ENCODE peak calls at places on chromosomes 6 and 20, in five cellular contexts. Q is GM12878, Y is HepG2, V is H1, I is K562. K is an unnamed sample.

GRCh38 chr20:42406826-42407225 is 782.9 kb downstream of the PTPRT start:
- DNase-seq in Q (no peak), Y (no peak), V (no peak), I (no peak), K (no peak)

GRCh38 chr6:45697605-45698004 is 318.1 kb downstream of the CLIC5 start:
- DNase-seq in V (no peak), Q (no peak), Y (no peak), I (no peak), K (no peak)

GRCh38 chr20:44942264-44942973 is 17.8 kb downstream of the TOMM34 start:
- DNase-seq in I (no peak), V (no peak), Q (no peak), Y (peak), K (peak)

GRCh38 chr20:57501461-57502330 is 23.2 kb downstream of the CTCFL start:
- DNase-seq in I (no peak), Y (no peak), Q (no peak), V (no peak), K (no peak)

GRCh38 chr6:50829898-50830439 is 11.3 kb downstream of the TFAP2B start:
- DNase-seq in I (no peak), V (no peak), Y (no peak), Q (no peak), K (no peak)

GRCh38 chr6:121885399-121886152 is 450.1 kb downstream of the GJA1 start:
- DNase-seq in V (no peak), Y (peak), Q (no peak), I (no peak), K (no peak)

GRCh38 chr6:52157301-52157930 is 28.8 kb upstream of the IL17A start:
- DNase-seq in V (no peak), Y (no peak), Q (peak), I (no peak), K (no peak)

GRCh38 chr20:37749620-37750403 is 56.0 kb downstream of the CTNNBL1 start:
- DNase-seq in V (no peak), Y (no peak), I (no peak), Q (no peak), K (no peak)

GRCh38 chr20:833121-833449 is 430 bp upstream of the FAM110A start:
- DNase-seq in Y (no peak), I (no peak), Q (no peak), V (no peak), K (no peak)

GRCh38 chr6:53284901-53285300 is 63.8 kb downstream of the ELOVL5 start:
- DNase-seq in Q (no peak), V (no peak), Y (no peak), I (no peak), K (no peak)

GRCh38 chr6:15036690-15037245 is 209.1 kb upstream of the JARID2 start:
- DNase-seq in Q (no peak), Y (peak), V (peak), I (peak), K (peak)

GRCh38 chr6:127146935-127147334 is 28.5 kb downstream of the RSPO3 start:
- DNase-seq in Y (no peak), V (no peak), I (no peak), Q (no peak), K (peak)

GRCh38 chr20:58542411-58543095 is 27.4 kb upstream of the APCDD1L start:
- DNase-seq in I (peak), Q (no peak), Y (no peak), V (peak), K (no peak)

GRCh38 chr20:11051146-11051545 is 377.3 kb upstream of the JAG1 start:
- DNase-seq in I (no peak), Y (no peak), V (no peak), Q (no peak), K (no peak)

GRCh38 chr6:53465732-53466131 is 79.2 kb downstream of the GCLC start:
- DNase-seq in V (no peak), I (no peak), Q (no peak), Y (peak), K (no peak)

GRCh38 chr20:6882911-6883310 is 115.4 kb downstream of the BMP2 start:
- DNase-seq in Q (no peak), Y (no peak), I (no peak), V (no peak), K (no peak)

GRCh38 chr6:169070506-169071176 is 183.0 kb downstream of the THBS2 start:
- DNase-seq in I (no peak), Q (no peak), Y (peak), V (no peak), K (no peak)

GRCh38 chr6:131950767-131951575 is at the start of gene CCN2:
- DNase-seq in Q (no peak), Y (peak), V (peak), I (no peak), K (peak)

GRCh38 chr20:23234311-23235078 is 116.1 kb upstream of the NXT1 start:
- DNase-seq in Y (no peak), I (no peak), Q (no peak), V (no peak), K (no peak)

GRCh38 chr6:42791706-42792320 is 10.0 kb downstream of the BICRAL start:
- DNase-seq in Q (no peak), I (no peak), Y (no peak), V (no peak), K (no peak)

GRCh38 chr6:53326372-53327016 is 22.3 kb downstream of the ELOVL5 start:
- DNase-seq in Y (no peak), Q (no peak), I (no peak), V (no peak), K (no peak)

GRCh38 chr20:19986419-19986818 is 30.7 kb upstream of the NAA20 start:
- DNase-seq in Q (no peak), Y (no peak), I (no peak), V (no peak), K (no peak)

GRCh38 chr6:40577672-40578071 is 9.5 kb downstream of the LRFN2 start:
- DNase-seq in Y (no peak), I (no peak), V (no peak), Q (no peak), K (no peak)

GRCh38 chr6:124881898-124882579 is 80.2 kb upstream of the RNF217 start:
- DNase-seq in I (no peak), V (no peak), Y (no peak), Q (no peak), K (no peak)

GRCh38 chr20:20477444-20478041 is 109.6 kb downstream of the INSM1 start:
- DNase-seq in Q (no peak), V (no peak), Y (no peak), I (no peak), K (no peak)

GRCh38 chr6:80449756-80450155 is 343.3 kb downstream of the BCKDHB start:
- DNase-seq in Y (no peak), V (no peak), I (no peak), Q (no peak), K (no peak)

GRCh38 chr6:158773581-158774449 is 45.4 kb downstream of the EZR start:
- DNase-seq in V (no peak), I (no peak), Q (no peak), Y (no peak), K (no peak)

GRCh38 chr6:7421066-7421465 is 31.5 kb downstream of the RIOK1 start:
- DNase-seq in Y (no peak), I (no peak), Q (no peak), V (no peak), K (no peak)

GRCh38 chr20:44187763-44188709 is 1.0 kb upstream of the JPH2 start:
- DNase-seq in V (peak), Q (no peak), I (no peak), Y (no peak), K (no peak)

GRCh38 chr20:50292324-50293243 is 102.0 kb downstream of the CEBPB start:
- DNase-seq in V (no peak), I (peak), Q (no peak), Y (peak), K (peak)

GRCh38 chr20:8589956-8590355 is 457.9 kb downstream of the PLCB1 start:
- DNase-seq in I (no peak), V (no peak), Q (no peak), Y (no peak), K (no peak)
- TF ChIP-seq USF2 in I (no peak), V (no peak), Q (no peak), Y (no peak), K (no peak)

GRCh38 chr20:32829291-32830005 is 9.7 kb downstream of the MAPRE1 start:
- DNase-seq in Y (no peak), V (no peak), Q (no peak), I (no peak), K (no peak)
- TF ChIP-seq ATF3 in Y (no peak), V (no peak), Q (no peak), I (no peak), K (no peak)

GRCh38 chr6:82208914-82209313 is 38.6 kb downstream of the IBTK start:
- DNase-seq in Q (no peak), V (no peak), I (no peak), Y (no peak), K (no peak)

GRCh38 chr6:82211326-82211725 is 36.2 kb downstream of the IBTK start:
- DNase-seq in V (no peak), Q (no peak), I (no peak), Y (no peak), K (no peak)

GRCh38 chr6:82204010-82204409 is 43.5 kb downstream of the IBTK start:
- DNase-seq in I (no peak), Y (no peak), V (no peak), Q (no peak), K (no peak)

DNA sequence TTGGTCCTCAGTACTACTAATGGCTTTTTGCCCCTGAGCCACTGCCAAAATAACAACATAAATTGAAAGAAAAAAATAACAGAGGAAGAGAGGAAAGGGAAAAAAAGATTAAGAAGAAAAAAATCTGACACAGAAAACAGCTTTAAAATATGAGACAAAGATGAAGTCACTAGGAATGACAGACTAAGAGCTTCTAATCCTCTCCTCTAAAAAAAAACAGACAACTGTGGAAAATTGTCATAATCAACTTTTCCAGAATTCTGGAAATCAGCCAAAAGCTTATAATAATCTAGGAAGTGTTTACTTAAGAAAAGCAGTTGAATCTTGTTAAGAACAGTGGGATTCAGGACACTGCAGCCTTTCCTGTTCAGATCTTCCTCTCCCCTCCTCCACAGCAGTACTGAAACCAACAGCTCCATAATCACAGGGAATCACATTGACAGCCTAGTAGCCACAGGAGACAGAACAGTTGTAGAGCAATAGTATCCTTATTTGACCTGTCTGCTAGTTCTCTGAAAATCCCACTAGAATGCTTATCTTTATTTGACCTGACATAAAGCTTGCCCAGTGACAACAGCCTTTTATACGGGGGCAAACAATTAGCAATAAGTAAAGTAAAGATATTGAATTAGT is 41.6 kb downstream of the IBTK start:
- DNase-seq in V (no peak), Q (no peak), I (peak), Y (peak), K (no peak)
- TF ChIP-seq USF2 in V (no peak), Q (no peak), I (no peak), Y (no peak), K (no peak)

GRCh38 chr6:157528931-157529653 is 148.1 kb downstream of the ZDHHC14 start:
- DNase-seq in I (no peak), Q (no peak), Y (peak), V (no peak), K (no peak)

GRCh38 chr6:157525918-157526425 is 145.0 kb downstream of the ZDHHC14 start:
- DNase-seq in I (no peak), Q (no peak), Y (no peak), V (no peak), K (no peak)

GRCh38 chr6:157525292-157525889 is 144.4 kb downstream of the ZDHHC14 start:
- DNase-seq in Q (no peak), I (no peak), Y (no peak), V (no peak), K (no peak)

GRCh38 chr6:157529654-157530039 is 148.7 kb downstream of the ZDHHC14 start:
- DNase-seq in Y (no peak), I (no peak), V (no peak), Q (no peak), K (no peak)

GRCh38 chr6:157527471-157527907 is 146.5 kb downstream of the ZDHHC14 start:
- DNase-seq in V (no peak), Y (no peak), I (no peak), Q (peak), K (no peak)
- TF ChIP-seq ATF3 in V (no peak), Y (no peak), I (no peak), Q (no peak), K (no peak)

DNA sequence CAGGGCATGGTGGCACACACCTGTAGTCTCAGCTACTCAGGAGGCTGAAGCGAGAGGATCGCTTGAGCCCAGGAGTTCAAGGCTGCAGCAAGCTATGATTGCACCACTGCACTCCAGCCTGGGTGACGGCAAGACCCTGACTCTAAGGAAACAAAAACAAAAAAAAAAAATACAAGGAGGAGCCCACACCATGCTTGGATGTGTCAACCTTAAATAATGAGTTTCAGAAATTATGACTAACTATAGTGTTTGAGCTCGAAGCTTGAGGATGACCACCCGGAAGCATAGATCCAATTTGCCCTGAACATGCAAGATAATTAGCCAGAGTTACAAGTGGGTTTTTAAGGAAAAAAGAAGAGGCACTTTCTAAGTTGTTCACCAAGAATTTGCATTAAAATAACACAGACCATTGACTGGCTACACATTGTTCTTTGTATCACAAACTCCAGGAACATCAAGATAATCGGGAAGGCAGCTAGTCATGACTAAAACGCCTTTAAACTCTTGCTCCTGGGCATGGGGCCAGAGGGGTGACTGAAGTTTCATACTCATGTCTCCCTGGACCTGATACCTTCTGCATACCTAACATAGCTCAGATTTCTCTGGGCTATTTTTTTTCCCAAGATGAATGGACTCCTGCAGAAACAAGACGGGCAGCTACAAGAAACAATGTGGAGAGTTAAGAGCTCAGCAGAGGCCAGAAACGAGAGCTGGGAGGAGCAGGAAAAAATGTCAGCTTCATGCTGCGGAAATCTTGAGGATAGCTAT is 289.6 kb downstream of the PREX1 start:
- DNase-seq in Q (no peak), I (no peak), V (no peak), Y (peak), K (no peak)
- TF ChIP-seq USF2 in Q (no peak), I (no peak), V (no peak), Y (no peak), K (no peak)

GRCh38 chr6:102028173-102028572 is 634.7 kb downstream of the GRIK2 start:
- DNase-seq in V (no peak), I (no peak), Y (no peak), Q (no peak), K (no peak)
- TF ChIP-seq ATF3 in V (no peak), I (no peak), Y (no peak), Q (no peak), K (no peak)

GRCh38 chr20:4320284-4320683 is 304.9 kb upstream of the RNF24 start:
- DNase-seq in V (no peak), Y (no peak), Q (no peak), I (no peak), K (no peak)
- TF ChIP-seq USF2 in V (no peak), Y (no peak), Q (no peak), I (no peak), K (no peak)

DNA sequence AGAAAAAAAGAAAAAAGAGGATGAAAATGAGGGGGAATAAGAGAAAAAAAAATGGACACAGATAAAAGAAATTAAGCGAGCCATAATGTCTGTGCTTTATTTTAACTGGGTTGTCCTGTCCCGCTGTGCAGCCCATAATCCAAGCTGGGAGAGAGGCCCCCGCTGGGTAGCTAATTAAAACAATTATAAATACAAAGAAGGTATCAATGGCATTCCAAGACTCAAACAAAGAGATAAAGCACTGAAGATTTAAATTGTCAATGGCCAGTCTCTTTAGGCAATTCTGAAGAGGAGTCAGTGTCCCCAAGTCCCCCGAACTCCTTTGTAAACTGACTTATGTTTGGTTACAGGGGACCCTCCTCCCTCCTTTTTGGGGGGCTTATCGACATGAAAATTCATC is 143.2 kb downstream of the ZFP64 start:
- DNase-seq in Q (no peak), I (no peak), Y (no peak), V (peak), K (peak)
- TF ChIP-seq ATF3 in Q (no peak), I (no peak), Y (no peak), V (no peak), K (no peak)

GRCh38 chr6:98976674-98977365 is 29.1 kb upstream of the FBXL4 start:
- DNase-seq in V (no peak), Q (no peak), I (no peak), Y (no peak), K (no peak)
- TF ChIP-seq USF2 in V (no peak), Q (no peak), I (no peak), Y (no peak), K (no peak)